ENCODE peak calls at places on chromosomes 13 and 19, in four cellular contexts. One of them, this sample, is unnamed.

GRCh38 chr19:40144947-40145748 is 46.1 kb upstream of the MAP3K10 start:
- DNase-seq in HepG2: no peak
- DNase-seq in K562: no peak
- DNase-seq in GM12878: no peak
- DNase-seq in this sample: no peak

GRCh38 chr13:105928901-105929300 is 606.6 kb downstream of the EFNB2 start:
- DNase-seq in HepG2: no peak
- DNase-seq in GM12878: no peak
- DNase-seq in K562: no peak
- DNase-seq in this sample: no peak

GRCh38 chr13:103542648-103543047 is 476.4 kb upstream of the SLC10A2 start:
- DNase-seq in K562: no peak
- DNase-seq in HepG2: no peak
- DNase-seq in GM12878: no peak
- DNase-seq in this sample: no peak

GRCh38 chr13:42048323-42048624 is 174 bp upstream of the DGKH start:
- DNase-seq in K562: no peak
- DNase-seq in GM12878: no peak
- DNase-seq in HepG2: no peak
- DNase-seq in this sample: no peak

GRCh38 chr13:99124695-99125334 is 75.8 kb upstream of the UBAC2 start:
- DNase-seq in K562: no peak
- DNase-seq in HepG2: no peak
- DNase-seq in GM12878: peak
- DNase-seq in this sample: no peak

GRCh38 chr19:15516363-15516762 is 8.0 kb downstream of the CYP4F22 start:
- DNase-seq in HepG2: no peak
- DNase-seq in K562: no peak
- DNase-seq in GM12878: no peak
- DNase-seq in this sample: no peak

GRCh38 chr19:47284324-47284899 is 9.7 kb downstream of the INAFM1 start:
- DNase-seq in K562: peak
- DNase-seq in GM12878: no peak
- DNase-seq in HepG2: peak
- DNase-seq in this sample: no peak

GRCh38 chr19:4889034-4889825 is 13.5 kb downstream of the ARRDC5 start:
- DNase-seq in K562: peak
- DNase-seq in GM12878: no peak
- DNase-seq in HepG2: no peak
- DNase-seq in this sample: no peak

GRCh38 chr13:63901630-63902029 is 2486.0 kb upstream of the PCDH20 start:
- DNase-seq in K562: no peak
- DNase-seq in HepG2: peak
- DNase-seq in GM12878: no peak
- DNase-seq in this sample: peak

GRCh38 chr19:35793381-35794165 is 18.2 kb downstream of the ARHGAP33 start:
- DNase-seq in K562: no peak
- DNase-seq in GM12878: no peak
- DNase-seq in HepG2: no peak
- DNase-seq in this sample: no peak

GRCh38 chr13:46639033-46639981 is 86.3 kb downstream of the LRCH1 start:
- DNase-seq in HepG2: peak
- DNase-seq in GM12878: peak
- DNase-seq in K562: no peak
- DNase-seq in this sample: no peak

GRCh38 chr19:17797397-17798201 is 2.7 kb downstream of the B3GNT3 start:
- DNase-seq in HepG2: peak
- DNase-seq in K562: no peak
- DNase-seq in GM12878: no peak
- DNase-seq in this sample: no peak

GRCh38 chr13:41311607-41312500 is 787 bp downstream of the NAA16 start:
- DNase-seq in HepG2: peak
- DNase-seq in K562: no peak
- DNase-seq in GM12878: no peak
- DNase-seq in this sample: peak

GRCh38 chr19:10962863-10963262 is 2.0 kb downstream of the SMARCA4 start:
- DNase-seq in GM12878: no peak
- DNase-seq in HepG2: no peak
- DNase-seq in K562: no peak
- DNase-seq in this sample: no peak

GRCh38 chr19:19409235-19410030 is 4.0 kb downstream of the GATAD2A start:
- DNase-seq in K562: no peak
- DNase-seq in HepG2: no peak
- DNase-seq in GM12878: no peak
- DNase-seq in this sample: no peak

DNA sequence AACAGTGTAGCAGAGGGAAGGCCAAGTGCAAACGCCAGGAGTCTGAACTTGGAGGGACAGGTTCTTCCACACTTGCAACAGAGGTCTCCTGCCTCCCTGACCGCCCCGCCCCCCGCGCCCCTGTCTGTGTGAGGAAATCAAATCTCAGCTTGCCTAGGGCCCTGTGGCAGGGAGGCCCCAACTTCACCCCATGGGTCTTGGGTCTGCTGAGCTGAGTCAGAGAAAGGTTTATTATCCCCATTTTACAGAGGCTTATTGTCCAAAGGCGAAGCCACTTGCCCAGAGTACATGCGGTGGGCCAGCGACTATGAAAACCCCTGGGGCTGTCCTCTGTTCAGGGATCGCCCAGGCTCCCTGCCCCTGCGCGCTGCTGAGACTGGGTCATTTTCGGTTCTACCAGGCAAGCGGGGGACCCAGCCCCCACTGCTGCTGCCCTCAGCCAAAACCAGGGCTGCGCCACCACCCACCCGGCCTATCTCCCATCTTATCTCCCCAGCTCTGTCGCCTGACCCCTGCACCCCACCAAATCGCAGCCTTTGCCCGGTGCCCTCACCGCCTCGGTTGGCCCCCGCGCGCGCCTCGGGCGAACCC is 956 bp upstream of the CERS4 start:
- DNase-seq in K562: no peak
- DNase-seq in HepG2: no peak
- DNase-seq in GM12878: no peak
- DNase-seq in this sample: peak
- TF ChIP-seq ATF3 in K562: no peak
- TF ChIP-seq ATF3 in HepG2: no peak
- TF ChIP-seq ATF3 in GM12878: no peak
- TF ChIP-seq ATF3 in this sample: no peak

DNA sequence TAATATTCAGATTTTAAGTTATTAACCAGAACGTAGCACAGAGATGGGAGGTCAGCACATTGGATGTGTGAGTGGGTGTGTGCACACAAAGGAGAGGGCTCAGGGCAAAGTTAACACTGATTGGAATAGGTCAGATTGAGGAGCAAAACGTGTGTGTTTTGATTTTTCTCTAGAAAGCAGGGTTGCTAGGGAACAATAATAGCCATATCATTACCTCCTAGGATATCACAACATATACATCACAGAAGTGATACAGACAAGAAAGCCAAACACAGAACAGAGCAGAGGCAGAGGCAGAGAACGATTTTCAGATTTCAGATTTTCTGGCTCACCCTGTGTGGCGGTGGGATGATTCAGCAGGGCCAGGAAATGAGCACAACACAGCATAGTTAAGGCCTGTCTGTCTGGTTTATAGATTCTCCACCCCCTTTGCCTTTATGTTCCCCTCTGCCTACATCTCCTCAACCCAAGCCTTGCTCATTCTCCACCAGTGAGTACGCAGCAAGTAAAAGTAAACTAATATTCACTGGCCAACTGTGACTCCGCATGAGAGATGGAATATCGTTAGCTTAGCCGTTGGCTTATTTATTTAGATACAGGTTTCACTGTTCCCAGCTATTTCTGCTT is 182.6 kb upstream of the TSC22D1 start:
- DNase-seq in GM12878: no peak
- DNase-seq in K562: no peak
- DNase-seq in HepG2: peak
- DNase-seq in this sample: no peak
- TF ChIP-seq ETV6 in GM12878: no peak
- TF ChIP-seq ETV6 in K562: no peak
- TF ChIP-seq ETV6 in HepG2: no peak
- TF ChIP-seq ETV6 in this sample: no peak

DNA sequence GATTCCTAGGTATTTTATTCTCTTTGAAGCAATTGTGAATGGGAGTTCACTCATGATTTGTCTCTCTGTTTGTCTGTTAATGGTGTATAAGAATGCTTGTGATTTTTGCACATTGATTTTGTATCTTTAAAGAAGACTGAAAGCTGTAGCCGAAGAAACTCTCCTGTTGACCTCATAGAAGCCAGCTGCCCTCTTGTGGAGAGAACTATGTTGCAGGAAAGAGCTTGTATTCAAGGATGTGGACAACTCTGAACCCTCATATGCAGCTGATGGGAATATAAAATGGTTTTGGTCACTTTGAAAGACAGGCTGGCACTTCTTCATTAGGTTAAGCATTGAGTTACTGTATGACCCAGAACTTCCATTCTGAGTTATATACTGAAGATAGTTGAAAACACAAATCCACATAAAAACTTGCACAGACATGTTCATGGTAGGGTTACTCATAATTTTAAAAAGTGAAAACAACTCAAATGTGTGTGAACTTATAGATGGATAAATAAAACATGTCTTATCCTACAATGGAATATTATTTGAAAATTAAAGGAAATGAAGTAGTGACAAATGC is 65.8 kb upstream of the SLITRK6 start:
- DNase-seq in HepG2: peak
- DNase-seq in GM12878: no peak
- DNase-seq in K562: no peak
- DNase-seq in this sample: peak
- TF ChIP-seq ATF3 in HepG2: no peak
- TF ChIP-seq ATF3 in GM12878: no peak
- TF ChIP-seq ATF3 in K562: no peak
- TF ChIP-seq ATF3 in this sample: no peak

GRCh38 chr13:94427313-94427712 is 52.2 kb downstream of the DCT start:
- DNase-seq in HepG2: no peak
- DNase-seq in K562: no peak
- DNase-seq in GM12878: no peak
- DNase-seq in this sample: no peak

GRCh38 chr13:94431987-94432386 is 47.5 kb downstream of the DCT start:
- DNase-seq in GM12878: no peak
- DNase-seq in HepG2: no peak
- DNase-seq in K562: no peak
- DNase-seq in this sample: no peak

GRCh38 chr13:94435604-94436226 is 43.8 kb downstream of the DCT start:
- DNase-seq in GM12878: no peak
- DNase-seq in K562: peak
- DNase-seq in HepG2: peak
- DNase-seq in this sample: no peak

GRCh38 chr13:94431569-94431968 is 47.9 kb downstream of the DCT start:
- DNase-seq in HepG2: no peak
- DNase-seq in K562: no peak
- DNase-seq in GM12878: no peak
- DNase-seq in this sample: no peak

GRCh38 chr13:94433055-94433947 is 46.2 kb downstream of the DCT start:
- DNase-seq in HepG2: peak
- DNase-seq in K562: peak
- DNase-seq in GM12878: no peak
- DNase-seq in this sample: peak
- TF ChIP-seq ETV6 in HepG2: no peak
- TF ChIP-seq ETV6 in K562: no peak
- TF ChIP-seq ETV6 in GM12878: no peak
- TF ChIP-seq ETV6 in this sample: no peak

DNA sequence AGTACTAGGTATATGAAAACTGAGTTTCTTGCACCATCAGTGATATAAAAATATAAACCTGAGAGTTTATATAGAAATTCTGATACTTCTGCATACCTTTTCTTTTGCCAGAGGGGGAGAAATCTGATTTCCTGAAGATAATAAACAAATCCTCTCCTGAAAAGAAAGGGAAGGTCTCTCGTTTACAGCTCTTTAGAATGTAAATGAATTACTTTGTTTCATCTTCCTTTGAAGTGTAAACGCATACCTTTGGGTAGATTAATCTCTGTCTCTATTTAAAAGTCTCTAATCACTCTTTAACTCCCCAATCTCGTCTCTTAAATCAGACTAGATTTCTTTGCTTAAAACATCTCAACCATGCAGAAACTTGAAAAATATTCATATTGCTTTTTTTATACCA is 1092.9 kb downstream of the SLITRK5 start:
- DNase-seq in K562: no peak
- DNase-seq in HepG2: no peak
- DNase-seq in GM12878: no peak
- DNase-seq in this sample: no peak
- TF ChIP-seq ATF3 in K562: no peak
- TF ChIP-seq ATF3 in HepG2: no peak
- TF ChIP-seq ATF3 in GM12878: no peak
- TF ChIP-seq ATF3 in this sample: no peak

GRCh38 chr13:23709521-23709920 is 139.3 kb downstream of the TNFRSF19 start:
- DNase-seq in K562: no peak
- DNase-seq in GM12878: no peak
- DNase-seq in HepG2: no peak
- DNase-seq in this sample: no peak

GRCh38 chr13:23711355-23711754 is 141.1 kb downstream of the TNFRSF19 start:
- DNase-seq in HepG2: no peak
- DNase-seq in GM12878: peak
- DNase-seq in K562: no peak
- DNase-seq in this sample: no peak

GRCh38 chr13:23710366-23710765 is 140.2 kb downstream of the TNFRSF19 start:
- DNase-seq in HepG2: no peak
- DNase-seq in GM12878: no peak
- DNase-seq in K562: no peak
- DNase-seq in this sample: no peak

GRCh38 chr13:23705578-23705977 is 135.4 kb downstream of the TNFRSF19 start:
- DNase-seq in HepG2: peak
- DNase-seq in GM12878: no peak
- DNase-seq in K562: no peak
- DNase-seq in this sample: no peak

GRCh38 chr13:23707674-23708073 is 137.5 kb downstream of the TNFRSF19 start:
- DNase-seq in K562: no peak
- DNase-seq in GM12878: no peak
- DNase-seq in HepG2: no peak
- DNase-seq in this sample: no peak
- TF ChIP-seq ETV6 in K562: no peak
- TF ChIP-seq ETV6 in GM12878: no peak
- TF ChIP-seq ETV6 in HepG2: no peak
- TF ChIP-seq ETV6 in this sample: no peak

GRCh38 chr19:28170066-28170465 is 1042.9 kb downstream of the UQCRFS1 start:
- DNase-seq in K562: no peak
- DNase-seq in GM12878: no peak
- DNase-seq in HepG2: no peak
- DNase-seq in this sample: no peak
- TF ChIP-seq ATF3 in K562: no peak
- TF ChIP-seq ATF3 in GM12878: no peak
- TF ChIP-seq ATF3 in HepG2: no peak
- TF ChIP-seq ATF3 in this sample: no peak

DNA sequence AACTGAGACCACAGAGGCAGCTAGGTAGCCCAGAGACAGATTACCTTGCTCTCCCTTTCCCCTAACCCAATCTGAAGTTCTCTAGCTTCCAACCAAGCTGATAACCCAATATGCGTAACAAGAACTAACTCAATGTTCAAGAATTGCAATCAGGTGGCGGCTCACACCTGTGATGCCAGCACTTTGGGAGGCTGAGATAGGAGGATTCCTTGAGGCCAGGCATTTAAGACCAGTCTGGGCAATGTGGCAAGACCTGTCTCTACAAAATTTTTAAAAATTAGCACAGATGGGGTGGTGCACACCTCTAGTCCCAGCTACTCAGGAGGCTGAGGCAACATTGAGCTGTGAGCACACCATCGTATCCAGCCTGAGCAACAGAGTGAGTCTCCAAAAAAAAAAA is 86.7 kb upstream of the IPO5 start:
- DNase-seq in K562: no peak
- DNase-seq in HepG2: no peak
- DNase-seq in GM12878: no peak
- DNase-seq in this sample: no peak
- TF ChIP-seq ETV6 in K562: no peak
- TF ChIP-seq ETV6 in HepG2: no peak
- TF ChIP-seq ETV6 in GM12878: no peak
- TF ChIP-seq ETV6 in this sample: no peak